ENCODE peak calls at places on chromosome 19, in nine cellular contexts. P is endothelial cell of umbilical vein; D is mesenteric fat pad; R is HFF-Myc; U is neural crest cell; L is stimulated activated effector memory CD8-positive, alpha-beta T cell treated with anti-CD3 and anti-CD28 coated beads, Interleukin-12 subunit alpha, Interleukin-12 subunit beta, amount 100 ng/mL, for 72 hours; K is activated naive CD8-positive, alpha-beta T cell treated with anti-CD3 and anti-CD28 coated beads, Interleukin-2, amount 10 ng/mL, durations not matched to agents 7 days and 5 days; X is amniotic epithelial cell; F is NCI-H2029 treated with DMSO at 0.1 percent for 48 hours. H is an unnamed sample.

GRCh38 chr19:3125900-3126524 is 9.8 kb upstream of the GNA15 start:
- DNase-seq in U (peak), L (peak), K (peak), R (no peak), F (peak), P (peak), X (peak), D (no peak), H (peak)

GRCh38 chr19:12938536-12939291 is at the start of gene CALR:
- DNase-seq in F (no peak), D (no peak), L (peak), K (no peak), R (no peak), P (peak), X (no peak), U (no peak), H (no peak)

GRCh38 chr19:48506138-48506733 is 5.4 kb downstream of the LMTK3 start:
- DNase-seq in U (no peak), K (no peak), R (no peak), L (peak), D (no peak), P (no peak), F (peak), X (peak), H (no peak)

GRCh38 chr19:12838893-12839656 is 760 bp downstream of the MAST1 start:
- DNase-seq in K (no peak), F (peak), X (no peak), R (no peak), P (no peak), L (no peak), D (no peak), U (no peak), H (no peak)

GRCh38 chr19:48841047-48841446 is 4.8 kb upstream of the HSD17B14 start:
- DNase-seq in F (no peak), X (no peak), K (no peak), U (no peak), L (no peak), R (no peak), P (no peak), D (no peak), H (no peak)

GRCh38 chr19:31415322-31415721 is 66.1 kb upstream of the TSHZ3 start:
- DNase-seq in R (no peak), X (no peak), L (no peak), P (no peak), K (no peak), F (no peak), U (no peak), D (no peak), H (no peak)

GRCh38 chr19:48511800-48512503 is at the start of gene LMTK3:
- DNase-seq in K (peak), R (no peak), X (peak), F (no peak), D (no peak), U (no peak), P (no peak), L (peak), H (no peak)

GRCh38 chr19:42092350-42092749 is 16.4 kb downstream of the ZNF574 start:
- DNase-seq in L (peak), F (peak), U (no peak), X (no peak), D (no peak), P (peak), K (peak), R (no peak), H (no peak)

GRCh38 chr19:17073869-17074627 is 1.2 kb downstream of the HAUS8 start:
- DNase-seq in R (no peak), K (no peak), D (no peak), X (peak), P (no peak), L (peak), U (no peak), F (no peak), H (no peak)

GRCh38 chr19:17616961-17617806 is 61.7 kb downstream of the COLGALT1 start:
- DNase-seq in F (no peak), U (no peak), P (no peak), X (peak), K (no peak), L (no peak), R (no peak), D (no peak), H (no peak)

GRCh38 chr19:28454083-28454482 is 758.9 kb downstream of the UQCRFS1 start:
- DNase-seq in R (no peak), X (no peak), F (no peak), K (no peak), U (no peak), D (no peak), P (no peak), L (no peak), H (no peak)

GRCh38 chr19:5314012-5314906 is 26.4 kb downstream of the PTPRS start:
- DNase-seq in X (peak), U (no peak), R (no peak), L (no peak), F (no peak), D (no peak), K (no peak), P (no peak), H (no peak)

GRCh38 chr19:42276821-42277220 is 7.8 kb downstream of the CIC start:
- DNase-seq in U (no peak), D (no peak), K (no peak), F (no peak), P (no peak), R (no peak), L (no peak), X (no peak), H (no peak)

GRCh38 chr19:37855098-37855497 is 51.3 kb downstream of the WDR87 start:
- DNase-seq in D (no peak), F (no peak), R (no peak), P (peak), X (no peak), K (peak), U (no peak), L (no peak), H (no peak)

GRCh38 chr19:49196527-49197240 is 39.1 kb downstream of the TRPM4 start:
- DNase-seq in X (no peak), U (no peak), D (no peak), P (no peak), F (no peak), K (no peak), L (no peak), R (no peak), H (no peak)

GRCh38 chr19:12804051-12804450 is 2.2 kb downstream of the THSD8 start:
- DNase-seq in U (no peak), D (no peak), X (no peak), K (no peak), L (no peak), F (no peak), P (no peak), R (no peak), H (no peak)

GRCh38 chr19:38009650-38010229 is 102.7 kb downstream of the SIPA1L3 start:
- DNase-seq in D (no peak), F (no peak), L (no peak), X (no peak), U (no peak), P (no peak), R (no peak), K (no peak), H (no peak)

GRCh38 chr19:13260883-13261653 is 110.9 kb downstream of the IER2 start:
- DNase-seq in L (peak), P (peak), F (no peak), K (no peak), U (no peak), R (peak), D (no peak), X (peak), H (peak)

GRCh38 chr19:5356918-5357317 is 16.3 kb upstream of the PTPRS start:
- DNase-seq in R (no peak), F (no peak), U (no peak), L (no peak), D (no peak), K (no peak), X (no peak), P (no peak), H (no peak)

GRCh38 chr19:39430675-39431593 is 4.8 kb downstream of the RPS16 start:
- DNase-seq in R (peak), P (peak), X (peak), D (no peak), L (peak), U (no peak), K (no peak), F (peak), H (no peak)

GRCh38 chr19:17469092-17469370 is 1.3 kb upstream of the SLC27A1 start:
- DNase-seq in F (no peak), P (no peak), K (no peak), X (no peak), L (peak), U (no peak), D (no peak), R (no peak), H (no peak)

GRCh38 chr19:16153582-16154336 is 10.3 kb downstream of the HSH2D start:
- DNase-seq in P (no peak), U (no peak), D (no peak), K (no peak), X (no peak), F (no peak), R (no peak), L (no peak), H (no peak)

GRCh38 chr19:5290336-5291262 is 50.0 kb downstream of the PTPRS start:
- DNase-seq in X (no peak), F (no peak), P (no peak), D (no peak), K (no peak), L (no peak), R (no peak), U (no peak), H (no peak)

GRCh38 chr19:7706662-7707454 is 4.9 kb upstream of the FCER2 start:
- DNase-seq in U (no peak), F (no peak), K (no peak), D (no peak), R (no peak), P (no peak), L (no peak), X (no peak), H (no peak)

GRCh38 chr19:1131718-1132552 is 28.1 kb downstream of the GPX4 start:
- DNase-seq in K (peak), U (peak), F (no peak), X (peak), P (peak), L (peak), R (no peak), D (peak), H (peak)

GRCh38 chr19:41320185-41320518 is 10.2 kb downstream of the CCDC97 start:
- DNase-seq in L (no peak), X (no peak), K (no peak), U (no peak), D (no peak), R (no peak), P (no peak), F (no peak), H (no peak)

GRCh38 chr19:51417107-51417806 is at the start of gene SIGLEC10:
- DNase-seq in U (no peak), L (no peak), R (no peak), D (no peak), P (no peak), X (no peak), K (peak), F (no peak), H (peak)

GRCh38 chr19:15265849-15266248 is 33.6 kb upstream of the EPHX3 start:
- DNase-seq in F (peak), K (no peak), D (peak), X (peak), U (no peak), P (peak), L (no peak), R (peak), H (no peak)

GRCh38 chr19:41321600-41322270 is 11.8 kb downstream of the CCDC97 start:
- DNase-seq in F (no peak), K (no peak), U (peak), L (no peak), R (no peak), D (no peak), P (peak), X (peak), H (no peak)

GRCh38 chr19:5891938-5892771 is 11.4 kb downstream of the NDUFA11 start:
- DNase-seq in X (peak), P (peak), R (no peak), F (no peak), K (peak), D (no peak), L (no peak), U (peak), H (no peak)

GRCh38 chr19:32603961-32604360 is 23.0 kb downstream of the PDCD5 start:
- DNase-seq in X (no peak), R (no peak), K (no peak), F (no peak), D (no peak), P (no peak), U (no peak), L (no peak), H (no peak)

GRCh38 chr19:2270157-2270571 is 11.8 kb downstream of the PEAK3 start:
- DNase-seq in F (no peak), P (no peak), U (no peak), D (no peak), R (no peak), L (no peak), X (no peak), K (peak), H (no peak)

GRCh38 chr19:6588508-6589345 is 2.2 kb downstream of the CD70 start:
- DNase-seq in L (no peak), P (no peak), U (no peak), R (no peak), F (no peak), X (no peak), K (no peak), D (no peak), H (no peak)

GRCh38 chr19:45978156-45978555 is 4.5 kb upstream of the NOVA2 start:
- DNase-seq in L (no peak), P (no peak), U (no peak), X (peak), F (no peak), K (no peak), D (no peak), R (no peak), H (no peak)

GRCh38 chr19:35216833-35217707 is 11.5 kb downstream of the FAM187B start:
- DNase-seq in U (no peak), L (no peak), D (no peak), X (no peak), F (no peak), P (no peak), R (no peak), K (peak), H (no peak)

GRCh38 chr19:34452671-34453253 is 24.6 kb downstream of the UBA2 start:
- DNase-seq in P (no peak), K (no peak), D (no peak), R (no peak), F (no peak), U (no peak), L (no peak), X (peak), H (no peak)

GRCh38 chr19:46721269-46722003 is 4.5 kb upstream of the PRKD2 start:
- DNase-seq in X (no peak), D (no peak), L (no peak), K (no peak), F (no peak), P (no peak), U (no peak), R (no peak), H (no peak)

GRCh38 chr19:34288381-34288780 is 34.0 kb downstream of the GARRE1 start:
- DNase-seq in D (no peak), K (no peak), U (no peak), P (no peak), R (no peak), F (no peak), X (no peak), L (no peak), H (no peak)

H was measured in GM19239.